ENCODE peak calls at places on chromosomes 13 and 19, in six cellular contexts. One of them, this sample, is unnamed.

GRCh38 chr13:42847891-42848663 is 66.7 kb downstream of the FAM216B start:
- DNase-seq in IMR-90: peak
- DNase-seq in GM12878: no peak
- DNase-seq in K562: no peak
- DNase-seq in SK-N-SH: no peak
- DNase-seq in HepG2: no peak
- DNase-seq in this sample: no peak

GRCh38 chr19:45019187-45019586 is 17.9 kb downstream of the RELB start:
- DNase-seq in GM12878: no peak
- DNase-seq in HepG2: no peak
- DNase-seq in SK-N-SH: no peak
- DNase-seq in IMR-90: no peak
- DNase-seq in K562: no peak
- DNase-seq in this sample: no peak

GRCh38 chr13:80716610-80717081 is 375.7 kb upstream of the SPRY2 start:
- DNase-seq in HepG2: no peak
- DNase-seq in SK-N-SH: no peak
- DNase-seq in K562: peak
- DNase-seq in IMR-90: no peak
- DNase-seq in GM12878: no peak
- DNase-seq in this sample: no peak

GRCh38 chr13:75785130-75785529 is 149.0 kb downstream of the LMO7 start:
- DNase-seq in K562: no peak
- DNase-seq in SK-N-SH: no peak
- DNase-seq in HepG2: no peak
- DNase-seq in IMR-90: peak
- DNase-seq in GM12878: no peak
- DNase-seq in this sample: no peak

GRCh38 chr19:56905616-56906015 is 65.1 kb upstream of the PEG3 start:
- DNase-seq in SK-N-SH: no peak
- DNase-seq in GM12878: no peak
- DNase-seq in IMR-90: no peak
- DNase-seq in HepG2: no peak
- DNase-seq in K562: no peak
- DNase-seq in this sample: no peak

GRCh38 chr13:25292301-25292700 is 5.0 kb upstream of the MTMR6 start:
- DNase-seq in K562: peak
- DNase-seq in HepG2: no peak
- DNase-seq in IMR-90: peak
- DNase-seq in SK-N-SH: peak
- DNase-seq in GM12878: no peak
- DNase-seq in this sample: no peak

GRCh38 chr13:106371024-106371423 is 164.4 kb downstream of the EFNB2 start:
- DNase-seq in HepG2: no peak
- DNase-seq in K562: no peak
- DNase-seq in GM12878: no peak
- DNase-seq in SK-N-SH: no peak
- DNase-seq in IMR-90: no peak
- DNase-seq in this sample: no peak

GRCh38 chr13:89969996-89970709 is 1377.3 kb upstream of the MIR17HG start:
- DNase-seq in SK-N-SH: no peak
- DNase-seq in IMR-90: no peak
- DNase-seq in HepG2: no peak
- DNase-seq in K562: no peak
- DNase-seq in GM12878: no peak
- DNase-seq in this sample: no peak

GRCh38 chr13:24270639-24271131 is 38.7 kb upstream of the C1QTNF9 start:
- DNase-seq in SK-N-SH: peak
- DNase-seq in GM12878: peak
- DNase-seq in K562: no peak
- DNase-seq in HepG2: peak
- DNase-seq in IMR-90: peak
- DNase-seq in this sample: peak

GRCh38 chr19:5018224-5019015 is 49.5 kb downstream of the KDM4B start:
- DNase-seq in SK-N-SH: no peak
- DNase-seq in IMR-90: peak
- DNase-seq in GM12878: no peak
- DNase-seq in HepG2: no peak
- DNase-seq in K562: no peak
- DNase-seq in this sample: no peak

GRCh38 chr13:93235258-93236015 is 8.8 kb downstream of the GPC6 start:
- DNase-seq in IMR-90: peak
- DNase-seq in HepG2: no peak
- DNase-seq in GM12878: no peak
- DNase-seq in SK-N-SH: no peak
- DNase-seq in K562: no peak
- DNase-seq in this sample: no peak

GRCh38 chr13:31629085-31629785 is 110.1 kb upstream of the RXFP2 start:
- DNase-seq in SK-N-SH: no peak
- DNase-seq in HepG2: no peak
- DNase-seq in IMR-90: peak
- DNase-seq in K562: no peak
- DNase-seq in GM12878: no peak
- DNase-seq in this sample: no peak

GRCh38 chr13:75715598-75716523 is 79.7 kb downstream of the LMO7 start:
- DNase-seq in IMR-90: no peak
- DNase-seq in SK-N-SH: no peak
- DNase-seq in K562: no peak
- DNase-seq in HepG2: no peak
- DNase-seq in GM12878: peak
- DNase-seq in this sample: no peak

GRCh38 chr13:18233783-18234299 is 947.8 kb downstream of the TUBA3C start:
- DNase-seq in GM12878: no peak
- DNase-seq in IMR-90: no peak
- DNase-seq in HepG2: no peak
- DNase-seq in K562: no peak
- DNase-seq in SK-N-SH: no peak
- DNase-seq in this sample: no peak

GRCh38 chr13:74388626-74389025 is 254.4 kb upstream of the KLF12 start:
- DNase-seq in SK-N-SH: no peak
- DNase-seq in GM12878: no peak
- DNase-seq in HepG2: peak
- DNase-seq in IMR-90: no peak
- DNase-seq in K562: no peak
- DNase-seq in this sample: no peak

GRCh38 chr19:43439183-43440063 is 24.7 kb downstream of the TEX101 start:
- DNase-seq in HepG2: peak
- DNase-seq in IMR-90: no peak
- DNase-seq in SK-N-SH: no peak
- DNase-seq in GM12878: no peak
- DNase-seq in K562: no peak
- DNase-seq in this sample: peak

GRCh38 chr19:44618640-44619357 is 5.4 kb downstream of the IGSF23 start:
- DNase-seq in GM12878: no peak
- DNase-seq in HepG2: no peak
- DNase-seq in K562: no peak
- DNase-seq in IMR-90: no peak
- DNase-seq in SK-N-SH: no peak
- DNase-seq in this sample: no peak

GRCh38 chr19:1690570-1691307 is 38.3 kb upstream of the TCF3 start:
- DNase-seq in GM12878: no peak
- DNase-seq in HepG2: no peak
- DNase-seq in SK-N-SH: peak
- DNase-seq in K562: peak
- DNase-seq in IMR-90: no peak
- DNase-seq in this sample: no peak

GRCh38 chr13:28001049-28001448 is 12.6 kb upstream of the URAD start:
- DNase-seq in GM12878: no peak
- DNase-seq in SK-N-SH: no peak
- DNase-seq in K562: no peak
- DNase-seq in HepG2: no peak
- DNase-seq in IMR-90: no peak
- DNase-seq in this sample: no peak

GRCh38 chr13:33213797-33214196 is 71.8 kb downstream of the STARD13 start:
- DNase-seq in HepG2: no peak
- DNase-seq in GM12878: no peak
- DNase-seq in IMR-90: peak
- DNase-seq in K562: no peak
- DNase-seq in SK-N-SH: no peak
- DNase-seq in this sample: no peak

GRCh38 chr13:48153186-48153585 is 58.3 kb upstream of the MED4 start:
- DNase-seq in IMR-90: no peak
- DNase-seq in HepG2: no peak
- DNase-seq in SK-N-SH: no peak
- DNase-seq in K562: no peak
- DNase-seq in GM12878: no peak
- DNase-seq in this sample: no peak

GRCh38 chr13:98959299-98959698 is 18.6 kb downstream of the DOCK9 start:
- DNase-seq in SK-N-SH: no peak
- DNase-seq in GM12878: no peak
- DNase-seq in K562: no peak
- DNase-seq in IMR-90: no peak
- DNase-seq in HepG2: no peak
- DNase-seq in this sample: no peak

GRCh38 chr19:47518854-47519253 is 4.0 kb upstream of the NAPA start:
- DNase-seq in K562: no peak
- DNase-seq in SK-N-SH: no peak
- DNase-seq in HepG2: no peak
- DNase-seq in IMR-90: no peak
- DNase-seq in GM12878: no peak
- DNase-seq in this sample: no peak

GRCh38 chr13:34942732-34943674 is 933 bp downstream of the NBEA start:
- DNase-seq in HepG2: no peak
- DNase-seq in SK-N-SH: peak
- DNase-seq in K562: no peak
- DNase-seq in GM12878: no peak
- DNase-seq in IMR-90: no peak
- DNase-seq in this sample: peak

GRCh38 chr13:57624565-57625435 is 6.7 kb upstream of the PCDH17 start:
- DNase-seq in SK-N-SH: peak
- DNase-seq in K562: peak
- DNase-seq in GM12878: no peak
- DNase-seq in IMR-90: peak
- DNase-seq in HepG2: peak
- DNase-seq in this sample: peak

GRCh38 chr19:35890113-35890650 is 10.2 kb downstream of the NFKBID start:
- DNase-seq in SK-N-SH: no peak
- DNase-seq in K562: no peak
- DNase-seq in IMR-90: no peak
- DNase-seq in HepG2: no peak
- DNase-seq in GM12878: no peak
- DNase-seq in this sample: no peak

GRCh38 chr19:48588670-48589399 is 17.7 kb upstream of the SPACA4 start:
- DNase-seq in HepG2: peak
- DNase-seq in GM12878: no peak
- DNase-seq in SK-N-SH: peak
- DNase-seq in K562: peak
- DNase-seq in IMR-90: peak
- DNase-seq in this sample: peak

DNA sequence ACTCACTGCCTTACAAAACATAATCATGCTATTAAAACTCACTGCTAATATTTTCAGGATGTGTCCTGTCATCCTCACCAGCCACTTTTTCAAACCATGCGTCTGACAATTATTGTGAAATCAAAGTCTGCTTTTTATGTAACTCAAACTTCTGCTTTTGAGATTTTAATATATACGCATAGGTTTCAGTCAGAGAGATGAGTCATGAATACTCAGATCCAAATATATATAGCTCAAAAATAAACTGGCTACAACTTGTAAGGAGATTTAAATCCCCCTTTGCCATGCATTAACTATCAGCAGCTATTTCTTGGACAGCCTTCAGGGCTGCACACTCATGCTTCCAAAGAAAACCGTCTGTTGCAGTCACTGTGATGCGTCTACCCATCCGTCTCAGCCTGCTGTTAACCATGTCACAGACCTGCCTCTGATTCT is 34.0 kb upstream of the SGCG start:
- DNase-seq in SK-N-SH: no peak
- DNase-seq in HepG2: no peak
- DNase-seq in K562: no peak
- DNase-seq in IMR-90: peak
- DNase-seq in GM12878: no peak
- DNase-seq in this sample: no peak
- TF ChIP-seq SMC3 in SK-N-SH: no peak
- TF ChIP-seq SMC3 in HepG2: no peak
- TF ChIP-seq SMC3 in K562: no peak
- TF ChIP-seq SMC3 in IMR-90: no peak
- TF ChIP-seq SMC3 in GM12878: no peak
- TF ChIP-seq SMC3 in this sample: no peak

GRCh38 chr13:45280751-45281634 is 60.0 kb downstream of the TPT1 start:
- DNase-seq in K562: peak
- DNase-seq in GM12878: no peak
- DNase-seq in IMR-90: peak
- DNase-seq in HepG2: peak
- DNase-seq in SK-N-SH: peak
- DNase-seq in this sample: peak
- TF ChIP-seq CTCF in K562: peak
- TF ChIP-seq CTCF in GM12878: peak
- TF ChIP-seq CTCF in IMR-90: peak
- TF ChIP-seq CTCF in HepG2: peak
- TF ChIP-seq CTCF in SK-N-SH: peak
- TF ChIP-seq CTCF in this sample: peak

DNA sequence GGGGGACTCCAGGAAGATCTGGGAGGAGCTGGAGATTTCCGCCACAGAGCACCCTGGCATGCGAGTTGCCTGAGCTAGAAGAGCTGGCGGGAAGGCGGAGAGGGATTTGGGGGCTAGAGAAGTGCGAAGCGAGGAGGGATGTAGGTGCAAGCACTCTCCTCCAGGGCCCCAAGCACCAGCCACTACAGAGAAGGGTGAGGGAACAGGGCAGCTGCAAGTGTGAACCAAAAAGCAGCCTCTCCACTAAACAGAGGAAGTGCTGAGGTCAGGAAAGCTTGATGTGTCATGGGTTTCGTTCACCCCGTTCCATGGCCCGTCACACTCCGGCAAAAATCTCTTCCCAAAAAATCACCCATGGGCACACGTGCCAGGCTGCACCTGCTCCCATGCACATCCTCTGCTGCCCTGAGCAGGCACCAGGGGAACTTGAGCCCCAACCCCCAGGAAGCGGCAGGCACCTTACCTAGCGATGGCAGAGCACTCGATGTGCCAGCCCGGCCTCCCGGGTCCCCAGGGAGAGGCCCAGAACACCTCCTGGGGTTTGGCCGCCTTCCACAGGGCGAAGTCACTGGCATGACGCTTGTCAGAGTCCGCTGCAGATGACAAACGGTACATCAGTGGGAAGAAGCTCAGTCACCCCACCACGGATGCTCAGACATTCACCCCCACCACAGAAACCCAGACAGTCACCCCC is 29.3 kb downstream of the CARS2 start:
- DNase-seq in GM12878: peak
- DNase-seq in IMR-90: no peak
- DNase-seq in SK-N-SH: no peak
- DNase-seq in K562: no peak
- DNase-seq in HepG2: no peak
- DNase-seq in this sample: no peak
- TF ChIP-seq SMC3 in GM12878: no peak
- TF ChIP-seq SMC3 in IMR-90: no peak
- TF ChIP-seq SMC3 in SK-N-SH: no peak
- TF ChIP-seq SMC3 in K562: no peak
- TF ChIP-seq SMC3 in HepG2: no peak
- TF ChIP-seq SMC3 in this sample: no peak

GRCh38 chr13:112225429-112226090 is 150.6 kb upstream of the SPACA7 start:
- DNase-seq in K562: no peak
- DNase-seq in SK-N-SH: no peak
- DNase-seq in HepG2: no peak
- DNase-seq in IMR-90: no peak
- DNase-seq in GM12878: no peak
- DNase-seq in this sample: no peak
- TF ChIP-seq CTCF in K562: no peak
- TF ChIP-seq CTCF in SK-N-SH: no peak
- TF ChIP-seq CTCF in HepG2: no peak
- TF ChIP-seq CTCF in IMR-90: no peak
- TF ChIP-seq CTCF in GM12878: no peak
- TF ChIP-seq CTCF in this sample: no peak

GRCh38 chr19:23281663-23282276 is 31.6 kb upstream of the ZNF724 start:
- DNase-seq in K562: no peak
- DNase-seq in HepG2: peak
- DNase-seq in SK-N-SH: no peak
- DNase-seq in IMR-90: no peak
- DNase-seq in GM12878: no peak
- DNase-seq in this sample: no peak
- TF ChIP-seq SMC3 in K562: no peak
- TF ChIP-seq SMC3 in HepG2: no peak
- TF ChIP-seq SMC3 in SK-N-SH: no peak
- TF ChIP-seq SMC3 in IMR-90: no peak
- TF ChIP-seq SMC3 in GM12878: no peak
- TF ChIP-seq SMC3 in this sample: no peak